ENCODE peak calls at places on chromosomes 4 and X, in five cellular contexts. H, V, W, D and Y are unnamed samples.

GRCh38 chrX:9913041-9913440 is 54.1 kb upstream of the CLDN34 start:
- DNase-seq in D (no peak), H (no peak), V (peak; percentile 22), W (peak; percentile 58), Y (no peak)

GRCh38 chrX:114451397-114451796 is 132.5 kb upstream of the HTR2C start:
- DNase-seq in W (no peak), D (no peak), V (no peak), H (no peak), Y (no peak)

GRCh38 chrX:125786306-125786705 is 379.8 kb downstream of the DCAF12L2 start:
- DNase-seq in W (peak; percentile 48), D (no peak), H (no peak), V (no peak), Y (no peak)

GRCh38 chr4:73848183-73848777 is 4.8 kb upstream of the PF4V1 start:
- DNase-seq in D (no peak), W (no peak), V (no peak), H (no peak), Y (no peak)

GRCh38 chrX:129606918-129607317 is 47.8 kb downstream of the APLN start:
- DNase-seq in W (peak; percentile 47), H (peak; percentile 63), D (peak; percentile 30), V (peak; percentile 62), Y (peak; percentile 65)

GRCh38 chr4:72969957-72970356 is 99.6 kb downstream of the COX18 start:
- DNase-seq in W (peak; percentile 40), H (no peak), V (no peak), D (no peak), Y (no peak)

GRCh38 chr4:107592518-107592917 is 127.5 kb downstream of the PAPSS1 start:
- DNase-seq in W (no peak), H (no peak), V (no peak), D (no peak), Y (no peak)

GRCh38 chrX:68829594-68830485 is 1.0 kb downstream of the EFNB1 start:
- DNase-seq in V (peak; percentile 43), D (no peak), W (peak; percentile 29), H (peak; percentile 4), Y (no peak)

GRCh38 chrX:131734621-131735020 is 190.7 kb downstream of the OR13H1 start:
- DNase-seq in W (peak; percentile 83), H (no peak), D (no peak), V (peak; percentile 3), Y (peak; percentile 75)